ENCODE peak calls at places on chromosomes 7 and 10, in four cellular contexts. Z is GM12878, C is HepG2, D is K562. O is an unnamed sample.
A peak's percentile ranks its signal among the peaks of the same experiment; 100 is the strongest.

GRCh38 chr7:67056683-67057082 is 60.0 kb downstream of the TYW1 start:
- DNase-seq in Z (no peak), D (no peak), C (no peak), O (no peak)

GRCh38 chr7:31076051-31076450 is 23.9 kb downstream of the ADCYAP1R1 start:
- DNase-seq in C (no peak), Z (no peak), D (no peak), O (no peak)

GRCh38 chr7:74289660-74290589 is 718 bp downstream of the CLIP2 start:
- DNase-seq in Z (no peak), D (no peak), C (no peak), O (no peak)

GRCh38 chr10:95467162-95467599 is 94.0 kb downstream of the SORBS1 start:
- DNase-seq in Z (no peak), C (peak; percentile 83), D (peak; percentile 83), O (peak; percentile 77)

GRCh38 chr7:69599211-69599878 is 1.1 kb downstream of the AUTS2 start:
- DNase-seq in C (no peak), D (no peak), Z (no peak), O (peak; percentile 50)

GRCh38 chr10:130968964-130969363 is 342.6 kb downstream of the TCERG1L start:
- DNase-seq in C (no peak), Z (no peak), D (no peak), O (no peak)

GRCh38 chr7:34247468-34247867 is 342.1 kb downstream of the BMPER start:
- DNase-seq in C (no peak), Z (no peak), D (no peak), O (no peak)

GRCh38 chr7:1085910-1086421 is 1.9 kb upstream of the GPER1 start:
- DNase-seq in C (no peak), Z (no peak), D (no peak), O (no peak)

GRCh38 chr7:136228185-136228584 is 251.0 kb upstream of the MTPN start:
- DNase-seq in Z (no peak), D (no peak), C (no peak), O (no peak)

GRCh38 chr7:14766747-14767146 is 135.8 kb downstream of the DGKB start:
- DNase-seq in Z (no peak), C (no peak), D (no peak), O (no peak)

GRCh38 chr10:100999742-101000601 is at the start of gene LZTS2:
- DNase-seq in Z (no peak), C (no peak), D (peak; percentile 21), O (no peak)

GRCh38 chr10:92479541-92479940 is 94.4 kb downstream of the IDE start:
- DNase-seq in Z (no peak), D (no peak), C (no peak), O (no peak)

GRCh38 chr7:137403282-137403681 is 59.7 kb upstream of the PTN start:
- DNase-seq in C (no peak), Z (no peak), D (no peak), O (no peak)

GRCh38 chr10:42707229-42707628 is 68.9 kb upstream of the ZNF33B start:
- DNase-seq in D (no peak), Z (no peak), C (no peak), O (no peak)

GRCh38 chr7:19024261-19024660 is 93.2 kb downstream of the TWIST1 start:
- DNase-seq in C (no peak), D (no peak), Z (no peak), O (no peak)

GRCh38 chr10:688621-689426 is 644 bp downstream of the DIP2C start:
- DNase-seq in D (no peak), C (no peak), Z (no peak), O (peak; percentile 60)

GRCh38 chr10:6070647-6071046 is 8.5 kb upstream of the IL2RA start:
- DNase-seq in D (no peak), Z (no peak), C (no peak), O (no peak)

GRCh38 chr7:141513720-141514119 is 37.5 kb upstream of the AGK start:
- DNase-seq in D (no peak), C (no peak), Z (no peak), O (no peak)

GRCh38 chr7:3153118-3153517 is 109.5 kb upstream of the CARD11 start:
- DNase-seq in Z (no peak), D (no peak), C (no peak), O (no peak)

GRCh38 chr10:43689618-43689954 is 40.9 kb upstream of the ZNF32 start:
- DNase-seq in Z (no peak), D (peak; percentile 46), C (no peak), O (peak; percentile 36)

GRCh38 chr10:63396123-63396719 is 69.6 kb downstream of the JMJD1C start:
- DNase-seq in C (no peak), D (peak; percentile 27), Z (no peak), O (no peak)

GRCh38 chr7:65983965-65984654 is 2.1 kb upstream of the GUSB start:
- DNase-seq in Z (no peak), C (no peak), D (no peak), O (no peak)

GRCh38 chr10:28920091-28920490 is 242.8 kb downstream of the BAMBI start:
- DNase-seq in D (no peak), Z (no peak), C (no peak), O (no peak)

GRCh38 chr7:18126274-18126673 is 98.6 kb upstream of the PRPS1L1 start:
- DNase-seq in C (no peak), D (no peak), Z (no peak), O (no peak)

GRCh38 chr7:19969859-19970493 is 196.6 kb upstream of the TMEM196 start:
- DNase-seq in C (peak; percentile 13), D (no peak), Z (no peak), O (no peak)

GRCh38 chr10:70478191-70479160 is at the start of gene PALD1:
- DNase-seq in C (no peak), D (peak; percentile 41), Z (no peak), O (peak; percentile 82)

GRCh38 chr7:115230882-115231508 is 309.1 kb downstream of the MDFIC start:
- DNase-seq in Z (no peak), D (no peak), C (peak; percentile 13), O (no peak)

GRCh38 chr10:13099144-13099665 is 758 bp upstream of the OPTN start:
- DNase-seq in Z (no peak), C (peak; percentile 38), D (peak; percentile 64), O (peak; percentile 75)

GRCh38 chr7:1669954-1670893 is at the start of gene ELFN1:
- DNase-seq in C (no peak), Z (no peak), D (peak; percentile 57), O (peak; percentile 81)

GRCh38 chr10:5447611-5448071 is 35.3 kb downstream of the NET1 start:
- DNase-seq in D (peak; percentile 71), C (no peak), Z (peak; percentile 67), O (no peak)

GRCh38 chr10:52644678-52645434 is 127.7 kb downstream of the MBL2 start:
- DNase-seq in C (peak; percentile 48), D (peak; percentile 26), Z (no peak), O (peak; percentile 46)

GRCh38 chr10:96556003-96556402 is 30.8 kb downstream of the TM9SF3 start:
- DNase-seq in Z (no peak), C (peak; percentile 7), D (peak; percentile 22), O (no peak)

GRCh38 chr10:128087146-128087883 is 38.9 kb downstream of the MKI67 start:
- DNase-seq in D (no peak), Z (no peak), C (no peak), O (no peak)

GRCh38 chr7:132656846-132657776 is 80.8 kb upstream of the PLXNA4 start:
- DNase-seq in C (no peak), Z (no peak), D (peak; percentile 43), O (peak; percentile 29)

GRCh38 chr7:45363669-45364068 is 206.1 kb downstream of the RAMP3 start:
- DNase-seq in D (no peak), Z (no peak), C (no peak), O (no peak)

GRCh38 chr7:81693080-81693479 is 76.8 kb downstream of the HGF start:
- DNase-seq in D (no peak), C (no peak), Z (no peak), O (no peak)

GRCh38 chr7:159166530-159166929 is 21.9 kb upstream of the VIPR2 start:
- DNase-seq in Z (no peak), C (no peak), D (no peak), O (no peak)

GRCh38 chr10:13839430-13839986 is 252.7 kb downstream of the PRPF18 start:
- DNase-seq in Z (no peak), C (no peak), D (no peak), O (no peak)

DNA sequence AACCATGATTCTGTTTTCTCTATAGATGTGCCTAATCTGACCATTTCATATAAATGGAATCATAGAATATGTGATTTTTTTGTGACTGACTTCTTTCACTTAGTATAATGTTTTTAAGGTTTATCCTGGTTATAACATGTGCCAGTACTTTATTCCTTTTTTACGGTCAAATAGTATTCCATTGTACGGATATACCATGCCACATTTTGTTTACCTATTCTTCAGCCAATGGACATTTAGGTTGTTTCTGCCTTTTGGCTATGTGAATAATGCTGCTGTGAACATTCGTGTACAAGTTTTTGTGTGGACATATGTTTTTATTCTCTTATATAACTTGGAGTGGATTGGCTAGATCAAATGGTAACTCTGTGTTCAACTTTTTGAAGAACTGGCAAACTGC is 178.3 kb upstream of the TCF7L2 start:
- DNase-seq in D (no peak), Z (no peak), C (no peak), O (no peak)
- TF ChIP-seq NR2C2 in D (no peak), Z (no peak), C (no peak), O (no peak)

GRCh38 chr7:128859232-128860157 is 3.2 kb upstream of the ATP6V1F start:
- DNase-seq in D (peak; percentile 50), C (no peak), Z (no peak), O (no peak)

GRCh38 chr7:128858380-128859231 is 4.0 kb upstream of the ATP6V1F start:
- DNase-seq in D (peak; percentile 62), C (no peak), Z (no peak), O (no peak)

GRCh38 chr7:128862571-128863432 is at the start of gene ATP6V1F:
- DNase-seq in D (peak; percentile 100), C (peak; percentile 93), Z (peak; percentile 97), O (peak; percentile 99)

GRCh38 chr7:128861957-128862570 is 592 bp upstream of the ATP6V1F start:
- DNase-seq in C (no peak), D (peak; percentile 42), Z (no peak), O (no peak)

GRCh38 chr7:128860158-128861073 is 2.2 kb upstream of the ATP6V1F start:
- DNase-seq in Z (no peak), C (no peak), D (peak; percentile 99), O (no peak)
- TF ChIP-seq TCF7 in Z (no peak), C (no peak), D (peak; percentile 29), O (no peak)

DNA sequence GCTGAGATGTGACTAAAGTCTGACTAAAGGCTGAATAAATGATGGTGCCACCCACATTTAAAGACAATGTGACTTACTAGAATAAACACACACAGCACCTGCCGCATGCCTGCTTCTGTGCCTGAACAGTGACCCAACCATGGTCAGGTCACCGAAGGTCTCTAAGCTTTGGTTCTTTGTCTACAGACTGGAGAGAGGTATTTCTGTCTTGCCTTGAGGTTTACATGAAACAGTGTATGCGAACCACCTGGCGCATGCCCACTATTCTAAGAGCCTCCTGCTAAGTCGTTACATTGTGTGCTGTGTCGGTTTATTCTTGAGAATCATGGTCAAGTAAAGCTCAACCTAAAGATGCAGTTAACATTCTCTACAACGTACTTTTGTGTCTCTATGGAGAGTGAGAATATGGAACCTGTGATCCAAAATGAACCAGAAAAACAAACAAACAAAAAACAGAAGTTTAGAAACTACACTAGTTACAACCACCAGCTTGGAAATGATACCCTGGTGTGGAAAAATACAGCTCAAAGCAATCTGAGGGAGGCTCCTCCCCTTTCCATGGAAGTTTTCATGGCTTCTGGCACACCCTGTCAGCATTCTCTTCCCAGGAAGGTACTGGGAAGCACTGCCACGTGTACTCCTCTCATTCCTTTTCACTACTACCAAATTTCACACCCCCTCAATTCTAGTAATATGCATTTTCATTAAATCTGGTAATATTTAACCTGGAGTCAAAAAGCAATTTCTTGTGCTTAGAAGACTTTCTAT is 40.0 kb downstream of the VOPP1 start:
- DNase-seq in Z (peak; percentile 71), D (no peak), C (no peak), O (no peak)
- TF ChIP-seq NR2C2 in Z (no peak), D (no peak), C (no peak), O (no peak)

GRCh38 chr10:80465839-80466590 is 11.9 kb downstream of the TSPAN14 start:
- DNase-seq in Z (no peak), D (no peak), C (no peak), O (no peak)
- TF ChIP-seq TCF7 in Z (no peak), D (no peak), C (no peak), O (no peak)